ENCODE peak calls at places on chromosomes 2 and 18, in nine cellular contexts. J is RWPE1; V is A549; K is GM12878; Q is hepatocyte; S is brain microvascular endothelial cell; H is cardiac muscle cell; P is esophagus squamous epithelium; F is CD8-positive, alpha-beta T cell. O is an unnamed sample.

GRCh38 chr2:71277536-71278103 is 50.7 kb upstream of the PAIP2B start:
- DNase-seq in H (peak), F (peak), P (no peak), J (peak), K (no peak), V (peak), Q (peak), S (peak), O (no peak)

GRCh38 chr18:2970762-2971659 is 41.9 kb downstream of the LPIN2 start:
- DNase-seq in J (no peak), P (no peak), S (no peak), V (no peak), K (no peak), Q (no peak), F (peak), H (no peak), O (no peak)

GRCh38 chr2:143481728-143482127 is 352.5 kb downstream of the ARHGAP15 start:
- DNase-seq in Q (no peak), V (no peak), K (no peak), J (no peak), F (no peak), S (no peak), P (no peak), H (no peak), O (no peak)

GRCh38 chr2:156481295-156481694 is 45.1 kb downstream of the GPD2 start:
- DNase-seq in Q (no peak), K (no peak), J (no peak), H (no peak), S (no peak), P (no peak), V (no peak), F (no peak), O (no peak)

GRCh38 chr18:54983041-54983686 is 23.9 kb upstream of the CCDC68 start:
- DNase-seq in K (no peak), P (no peak), H (peak), F (no peak), V (peak), Q (peak), S (peak), J (peak), O (no peak)

GRCh38 chr2:120955427-120955826 is 219.8 kb downstream of the GLI2 start:
- DNase-seq in K (no peak), J (no peak), V (peak), S (no peak), P (no peak), F (no peak), Q (no peak), H (no peak), O (no peak)

GRCh38 chr2:143128681-143129580 is at the start of gene ARHGAP15:
- DNase-seq in Q (no peak), H (no peak), P (peak), V (no peak), S (no peak), K (peak), J (no peak), F (peak), O (no peak)

GRCh38 chr2:240893363-240893828 is 2.6 kb downstream of the MAB21L4 start:
- DNase-seq in P (no peak), S (no peak), H (peak), K (no peak), Q (peak), F (no peak), J (peak), V (no peak), O (peak)

GRCh38 chr18:24991661-24992060 is 360.3 kb downstream of the ZNF521 start:
- DNase-seq in S (no peak), V (no peak), H (no peak), P (no peak), J (no peak), Q (no peak), F (no peak), K (no peak), O (no peak)

GRCh38 chr2:196112408-196113039 is 43.9 kb upstream of the DNAH7 start:
- DNase-seq in K (no peak), V (peak), Q (no peak), P (no peak), J (peak), H (peak), F (no peak), S (peak), O (no peak)

GRCh38 chr2:205323929-205324328 is 358.4 kb upstream of the NRP2 start:
- DNase-seq in V (no peak), P (no peak), H (peak), Q (no peak), S (no peak), K (no peak), J (no peak), F (no peak), O (no peak)

GRCh38 chr2:18626256-18626668 is 36.9 kb upstream of the NT5C1B start:
- DNase-seq in S (peak), K (no peak), P (no peak), Q (no peak), H (peak), F (no peak), J (peak), V (no peak), O (no peak)

GRCh38 chr2:8094571-8094970 is 587.3 kb upstream of the ID2 start:
- DNase-seq in Q (no peak), F (no peak), J (no peak), S (no peak), H (no peak), K (no peak), P (no peak), V (no peak), O (no peak)

GRCh38 chr18:62744076-62744705 is 28.9 kb downstream of the PHLPP1 start:
- DNase-seq in V (no peak), S (no peak), J (no peak), K (no peak), P (no peak), F (no peak), Q (no peak), H (no peak), O (no peak)

GRCh38 chr2:46087492-46087891 is 209.7 kb upstream of the EPAS1 start:
- DNase-seq in P (no peak), V (no peak), J (no peak), Q (no peak), H (no peak), K (no peak), S (no peak), F (no peak), O (no peak)

GRCh38 chr2:174835797-174836255 is 71.6 kb upstream of the CHRNA1 start:
- DNase-seq in H (peak), J (no peak), P (no peak), F (no peak), Q (no peak), S (peak), K (no peak), V (no peak), O (no peak)

GRCh38 chr2:150259746-150260145 is 227.7 kb downstream of the RND3 start:
- DNase-seq in V (no peak), K (no peak), S (no peak), P (no peak), J (no peak), H (no peak), F (no peak), Q (no peak), O (no peak)

GRCh38 chr18:70781860-70782453 is 493.1 kb downstream of the SOCS6 start:
- DNase-seq in H (peak), P (no peak), Q (peak), J (peak), F (peak), K (peak), S (peak), V (peak), O (no peak)

GRCh38 chr2:52862801-52863200 is 904.8 kb upstream of the CHAC2 start:
- DNase-seq in P (no peak), S (peak), V (peak), F (no peak), H (no peak), K (no peak), Q (no peak), J (no peak), O (no peak)

GRCh38 chr18:54786211-54786610 is 42.1 kb upstream of the RAB27B start:
- DNase-seq in F (no peak), Q (no peak), V (no peak), K (no peak), J (no peak), H (no peak), S (no peak), P (no peak), O (no peak)

GRCh38 chr2:226618875-226619605 is 180.6 kb downstream of the IRS1 start:
- DNase-seq in H (peak), Q (peak), S (no peak), J (no peak), K (no peak), P (no peak), V (peak), F (no peak), O (no peak)

GRCh38 chr2:128314348-128315121 is 4.1 kb downstream of the HS6ST1 start:
- DNase-seq in P (no peak), K (no peak), Q (peak), S (no peak), F (peak), H (no peak), V (no peak), J (no peak), O (no peak)

DNA sequence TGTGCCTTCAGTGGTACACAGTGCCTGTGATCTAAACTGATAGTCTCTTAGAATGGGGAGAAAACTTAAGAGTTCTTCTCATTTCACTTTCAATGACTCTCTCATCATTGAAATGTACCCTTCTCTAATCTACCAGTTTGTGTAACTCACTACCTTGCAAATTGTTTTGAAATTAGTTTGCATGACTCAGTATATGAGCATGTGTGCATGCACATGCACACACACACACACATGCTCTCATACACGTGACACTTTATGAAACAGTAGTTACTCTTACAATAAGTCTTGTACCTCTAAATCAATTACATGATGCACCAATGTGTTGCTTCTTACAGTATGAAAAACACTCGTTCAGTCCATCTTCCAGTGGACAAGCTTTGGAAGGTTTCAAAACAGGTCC is 10.6 kb downstream of the LYPD6B start:
- DNase-seq in Q (no peak), P (no peak), F (no peak), H (no peak), J (no peak), V (no peak), S (no peak), K (no peak), O (no peak)
- TF ChIP-seq CTCF in Q (no peak), P (no peak), F (no peak), H (no peak), J (no peak), V (no peak), S (no peak), K (no peak), O (no peak)

DNA sequence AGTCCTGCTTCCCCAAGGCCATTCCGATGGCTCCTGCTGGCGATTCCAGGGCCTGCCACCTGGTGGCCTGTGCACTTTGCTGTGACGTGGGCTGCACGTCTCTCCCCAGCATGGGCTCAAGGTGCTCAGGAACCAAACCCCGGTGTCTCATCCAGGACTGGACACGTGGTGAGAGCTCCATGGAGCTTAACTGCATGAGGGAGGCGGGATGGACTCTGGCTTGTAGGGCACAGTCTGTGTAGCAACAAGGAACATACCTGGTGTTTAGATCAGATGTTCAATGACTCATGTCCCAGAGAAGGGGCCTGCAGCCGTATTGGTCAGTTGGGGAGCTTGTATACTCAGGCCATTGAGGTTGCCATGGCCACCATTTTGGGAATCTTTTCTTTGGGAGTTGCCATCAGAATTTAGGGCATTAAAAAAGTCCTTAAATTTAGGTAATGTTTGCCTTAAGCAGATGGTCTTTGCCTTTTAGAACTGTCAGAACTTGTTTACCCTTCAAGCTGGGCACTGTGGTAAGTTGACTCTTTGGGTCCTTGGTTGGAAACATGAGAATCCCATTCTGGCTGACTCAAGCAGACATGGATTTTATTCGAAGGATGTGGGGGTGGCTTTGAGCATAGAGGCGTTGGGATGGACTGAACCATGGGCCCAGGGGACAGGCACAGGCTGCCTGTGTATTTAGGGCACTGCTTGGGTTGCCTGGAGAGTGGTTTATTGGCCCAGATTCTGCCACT is 21.0 kb downstream of the AGAP1 start:
- DNase-seq in V (no peak), S (no peak), Q (peak), H (no peak), J (peak), F (no peak), K (no peak), P (no peak), O (no peak)
- TF ChIP-seq CTCF in V (no peak), S (peak), Q (no peak), H (no peak), J (no peak), F (no peak), K (peak), P (peak), O (no peak)

DNA sequence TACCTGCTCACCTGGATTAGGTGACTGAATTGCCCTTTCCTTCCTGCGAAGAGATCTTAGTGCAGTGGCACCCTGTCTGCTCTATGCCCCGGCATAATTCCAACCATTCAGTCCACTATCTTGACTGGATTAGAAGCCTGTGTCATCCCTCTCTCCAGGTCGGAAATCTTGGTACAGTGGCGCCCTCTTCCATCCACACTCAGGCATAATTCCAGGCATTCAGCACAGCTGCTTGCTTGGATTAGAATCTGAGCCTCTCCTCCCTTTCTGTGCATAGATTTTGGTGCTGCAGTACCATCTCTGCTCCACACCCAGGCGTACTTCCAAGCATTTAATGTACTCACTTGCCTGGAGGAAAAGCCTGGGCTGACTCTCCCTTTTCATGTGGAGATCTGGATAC is 1389.3 kb upstream of the TMEFF2 start:
- DNase-seq in J (no peak), S (no peak), F (no peak), P (no peak), K (no peak), Q (peak), H (peak), V (peak), O (no peak)
- TF ChIP-seq CTCF in J (no peak), S (peak), F (no peak), P (no peak), K (no peak), Q (peak), H (no peak), V (no peak), O (no peak)

GRCh38 chr2:9095690-9096089 is 92.2 kb upstream of the MBOAT2 start:
- DNase-seq in J (no peak), S (peak), F (no peak), P (no peak), Q (peak), K (no peak), V (no peak), H (peak), O (no peak)
- TF ChIP-seq CTCF in J (no peak), S (peak), F (no peak), P (no peak), Q (no peak), K (no peak), V (no peak), H (peak), O (no peak)

DNA sequence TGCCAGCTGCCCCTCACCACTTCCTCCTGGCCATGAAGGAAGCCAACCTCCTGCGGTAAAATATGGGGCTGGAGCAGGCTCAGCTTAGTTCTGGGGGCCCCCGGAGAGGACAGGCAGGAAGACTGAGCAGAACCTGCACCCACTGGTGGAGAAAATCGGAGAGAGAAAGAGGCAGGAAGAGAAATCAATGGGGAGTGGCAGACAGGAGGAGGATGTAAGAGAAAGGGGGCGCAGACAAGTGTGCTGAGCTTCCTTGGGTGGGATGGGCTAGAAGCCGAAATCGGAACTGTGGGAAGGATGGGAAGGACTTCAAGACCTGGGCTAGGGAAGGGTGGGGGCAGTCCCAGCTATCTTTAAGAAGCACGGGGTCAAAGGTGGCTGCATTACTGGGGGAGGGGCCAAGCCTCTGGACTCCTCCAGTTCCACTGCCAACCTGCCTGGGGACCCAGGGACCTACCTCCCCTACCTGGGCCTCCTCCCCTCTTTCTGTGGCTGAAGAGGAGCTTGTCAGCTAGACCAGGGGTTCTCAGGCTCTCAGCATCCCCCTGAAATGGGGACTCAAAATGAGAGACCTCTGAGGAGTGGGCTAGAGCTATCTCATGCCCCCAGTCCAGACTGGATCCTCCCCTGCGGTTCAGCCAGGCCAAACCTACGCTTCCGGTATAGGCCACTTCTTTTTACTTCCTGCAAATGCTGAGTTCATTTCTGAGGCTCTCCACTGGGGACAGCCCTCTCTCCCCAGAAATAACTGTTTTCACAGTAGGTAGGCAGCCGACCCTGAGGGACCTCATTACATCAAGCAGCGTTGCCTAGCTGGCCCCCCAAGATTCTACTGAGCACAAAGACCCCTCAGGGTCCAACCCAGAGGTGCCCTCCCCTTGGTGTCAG is 33.6 kb upstream of the B3GNT7 start:
- DNase-seq in Q (no peak), V (no peak), P (no peak), K (peak), J (no peak), S (no peak), H (no peak), F (no peak), O (no peak)
- TF ChIP-seq CTCF in Q (no peak), V (no peak), P (no peak), K (peak), J (no peak), S (peak), H (no peak), F (no peak), O (no peak)

DNA sequence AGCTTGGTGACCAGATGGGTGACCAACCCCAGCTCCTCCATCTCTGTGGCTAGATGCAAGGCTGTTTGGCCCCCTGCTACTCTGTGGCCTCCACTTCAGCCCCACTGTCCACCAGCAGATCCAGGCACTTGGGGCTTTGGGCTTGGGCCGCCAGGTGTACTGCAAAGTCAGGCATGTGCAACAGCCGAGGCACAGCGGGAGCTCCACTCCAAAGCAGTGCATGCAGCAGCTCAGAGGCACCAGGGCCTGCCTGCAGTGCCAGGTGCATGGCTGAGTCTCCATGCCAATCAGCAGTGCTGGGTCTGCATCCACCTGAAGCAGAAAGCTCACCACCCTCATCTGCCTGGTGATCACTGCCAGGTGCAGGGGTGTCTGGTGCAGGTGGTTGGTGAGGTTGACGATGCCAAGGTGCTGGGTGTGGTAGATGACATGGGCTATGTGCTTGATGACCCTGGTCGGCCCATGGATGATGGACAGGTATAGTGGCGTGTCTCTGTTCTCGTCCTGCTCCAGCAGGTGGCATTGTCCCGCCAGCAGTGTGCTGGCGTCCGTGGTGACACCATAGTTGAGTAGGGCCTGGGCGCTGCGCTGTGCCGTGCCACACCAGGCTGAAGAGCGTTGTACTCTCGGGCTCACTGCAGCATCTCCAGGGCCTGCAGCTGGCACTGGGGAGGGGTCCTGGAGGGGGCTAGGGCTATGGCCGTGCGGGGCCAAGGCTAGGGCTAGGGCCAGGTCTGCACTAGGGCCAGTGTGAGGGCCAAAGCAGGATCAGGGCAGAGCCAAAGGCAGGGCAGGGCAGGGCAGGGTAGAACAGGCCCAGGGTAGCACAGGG is 1.0 kb upstream of the ANKRD62 start:
- DNase-seq in F (no peak), P (no peak), V (peak), K (peak), S (no peak), Q (peak), H (no peak), J (peak), O (no peak)
- TF ChIP-seq CTCF in F (no peak), P (no peak), V (peak), K (peak), S (peak), Q (peak), H (no peak), J (no peak), O (no peak)

DNA sequence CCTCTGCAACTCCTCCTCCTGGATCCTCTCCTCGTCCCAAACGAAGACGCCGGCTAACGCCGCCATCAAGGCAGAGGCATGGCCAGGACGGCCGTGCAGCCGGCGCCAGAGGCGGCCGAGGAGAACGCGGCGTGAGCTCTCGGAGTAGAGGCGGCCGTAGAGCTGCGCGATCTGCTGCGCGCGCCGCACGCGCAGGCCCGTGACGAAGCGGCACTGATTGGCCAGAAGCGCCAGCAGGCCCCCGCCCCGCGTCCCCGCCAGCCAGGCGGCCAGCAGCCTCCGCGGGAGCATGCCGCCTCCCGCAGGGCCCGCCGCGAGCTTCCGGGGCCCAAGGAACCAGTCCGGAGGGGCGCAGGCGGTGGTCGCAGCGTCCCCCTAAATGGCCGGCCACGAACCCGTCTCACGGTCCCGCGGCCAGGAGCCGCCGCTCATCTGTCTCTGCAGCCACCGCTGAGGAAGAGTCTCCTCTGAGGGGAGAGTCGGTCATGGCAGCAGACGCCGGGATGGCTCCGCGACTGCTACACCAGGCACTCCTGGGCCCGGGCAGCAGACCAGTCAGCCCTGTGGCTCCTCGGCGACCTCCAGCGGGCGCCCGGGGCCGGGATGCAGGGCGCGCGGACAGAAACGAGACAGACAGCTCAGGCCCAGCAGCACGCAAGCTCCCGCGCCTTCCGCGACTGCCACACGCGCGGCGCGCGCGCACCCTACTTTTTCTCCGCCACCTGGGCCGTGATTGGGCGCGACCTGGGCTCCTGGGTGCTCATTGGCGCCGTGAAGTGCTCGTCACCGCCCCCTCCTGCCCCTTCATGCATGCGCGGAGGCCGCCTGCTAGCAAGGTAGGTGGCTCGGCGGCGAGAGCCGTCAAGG is at the start of gene STARD7:
- DNase-seq in S (peak), H (peak), K (peak), P (peak), V (peak), F (peak), Q (peak), J (peak), O (peak)
- TF ChIP-seq CTCF in S (no peak), H (peak), K (no peak), P (peak), V (no peak), F (no peak), Q (no peak), J (peak), O (peak)

O was measured in mesothelial cell of epicardium.